ENCODE peak calls at places on chromosomes 6 and 20, in six cellular contexts. Y is neuronal stem cell, L is H9, H is IMR-90, D is trophoblast cell, U is H1. J is an unnamed sample.

GRCh38 chr6:72720464-72720863 is 98.6 kb downstream of the KCNQ5 start:
- DNase-seq in L (no peak), D (no peak), U (no peak), Y (no peak), H (peak; percentile 64), J (no peak)

GRCh38 chr6:55632953-55633352 is 54.0 kb upstream of the HMGCLL1 start:
- DNase-seq in H (peak; percentile 11), L (no peak), Y (no peak), D (no peak), U (no peak), J (no peak)

GRCh38 chr6:2839195-2839981 is 2.3 kb downstream of the SERPINB1 start:
- DNase-seq in L (no peak), Y (no peak), D (no peak), H (peak; percentile 83), U (no peak), J (peak; percentile 49)

GRCh38 chr6:34325618-34326017 is 66.9 kb downstream of the NUDT3 start:
- DNase-seq in D (no peak), Y (no peak), U (no peak), H (no peak), L (no peak), J (no peak)

GRCh38 chr6:53646606-53647005 is 18.9 kb downstream of the KLHL31 start:
- DNase-seq in U (no peak), H (no peak), D (no peak), L (no peak), Y (no peak), J (no peak)

GRCh38 chr20:56683077-56683865 is 54.2 kb downstream of the TFAP2C start:
- DNase-seq in H (no peak), U (no peak), L (no peak), D (peak; percentile 78), Y (no peak), J (no peak)

GRCh38 chr6:156021746-156022396 is 566.2 kb upstream of the NOX3 start:
- DNase-seq in Y (no peak), D (no peak), U (no peak), H (peak; percentile 86), L (no peak), J (peak; percentile 84)

GRCh38 chr6:22325481-22325880 is 28.6 kb upstream of the PRL start:
- DNase-seq in H (no peak), U (no peak), Y (no peak), D (no peak), L (no peak), J (no peak)

GRCh38 chr6:138833819-138834539 is 38.1 kb downstream of the ECT2L start:
- DNase-seq in U (no peak), H (no peak), Y (no peak), L (no peak), D (no peak), J (no peak)

GRCh38 chr6:170153436-170154319 is 137.2 kb downstream of the DLL1 start:
- DNase-seq in H (no peak), L (peak; percentile 63), D (no peak), U (no peak), Y (no peak), J (no peak)

GRCh38 chr20:64079273-64080012 is at the start of gene RGS19:
- DNase-seq in Y (peak; percentile 77), U (peak; percentile 86), H (peak; percentile 64), D (no peak), L (peak; percentile 68), J (no peak)

GRCh38 chr6:35083507-35083906 is 57.6 kb downstream of the TCP11 start:
- DNase-seq in H (no peak), U (no peak), L (no peak), Y (no peak), D (no peak), J (no peak)

GRCh38 chr6:2531426-2532208 is 219.1 kb downstream of the MYLK4 start:
- DNase-seq in L (no peak), U (no peak), D (no peak), Y (no peak), H (peak; percentile 94), J (peak; percentile 22)

GRCh38 chr6:31401403-31401802 is 2.0 kb upstream of the MICA start:
- DNase-seq in U (no peak), Y (no peak), L (no peak), D (peak; percentile 20), H (peak; percentile 81), J (peak; percentile 89)

GRCh38 chr20:25622450-25623224 is 1.2 kb downstream of the NANP start:
- DNase-seq in U (no peak), D (peak; percentile 22), Y (no peak), L (no peak), H (peak; percentile 7), J (no peak)

GRCh38 chr20:3759884-3760283 is 7.7 kb downstream of the ADISSP start:
- DNase-seq in L (no peak), D (no peak), Y (no peak), U (no peak), H (no peak), J (no peak)
- H3K23ac ChIP-seq in L (no peak overlapping the region), D (no peak overlapping the region), Y (peak overlapping the region; percentile 92), U (no peak overlapping the region), H (no peak overlapping the region), J (no peak overlapping the region)

GRCh38 chr6:167651251-167652041 is 175.3 kb upstream of the AFDN start:
- DNase-seq in U (no peak), L (no peak), Y (no peak), H (no peak), D (no peak), J (no peak)

GRCh38 chr6:167652701-167653095 is 174.0 kb upstream of the AFDN start:
- DNase-seq in L (peak; percentile 50), Y (no peak), H (no peak), D (no peak), U (no peak), J (no peak)

GRCh38 chr6:167653561-167653960 is 173.2 kb upstream of the AFDN start:
- DNase-seq in U (no peak), H (no peak), D (no peak), Y (no peak), L (no peak), J (no peak)

GRCh38 chr6:167650730-167651129 is 176.0 kb upstream of the AFDN start:
- DNase-seq in Y (no peak), D (no peak), H (no peak), U (no peak), L (no peak), J (no peak)

DNA sequence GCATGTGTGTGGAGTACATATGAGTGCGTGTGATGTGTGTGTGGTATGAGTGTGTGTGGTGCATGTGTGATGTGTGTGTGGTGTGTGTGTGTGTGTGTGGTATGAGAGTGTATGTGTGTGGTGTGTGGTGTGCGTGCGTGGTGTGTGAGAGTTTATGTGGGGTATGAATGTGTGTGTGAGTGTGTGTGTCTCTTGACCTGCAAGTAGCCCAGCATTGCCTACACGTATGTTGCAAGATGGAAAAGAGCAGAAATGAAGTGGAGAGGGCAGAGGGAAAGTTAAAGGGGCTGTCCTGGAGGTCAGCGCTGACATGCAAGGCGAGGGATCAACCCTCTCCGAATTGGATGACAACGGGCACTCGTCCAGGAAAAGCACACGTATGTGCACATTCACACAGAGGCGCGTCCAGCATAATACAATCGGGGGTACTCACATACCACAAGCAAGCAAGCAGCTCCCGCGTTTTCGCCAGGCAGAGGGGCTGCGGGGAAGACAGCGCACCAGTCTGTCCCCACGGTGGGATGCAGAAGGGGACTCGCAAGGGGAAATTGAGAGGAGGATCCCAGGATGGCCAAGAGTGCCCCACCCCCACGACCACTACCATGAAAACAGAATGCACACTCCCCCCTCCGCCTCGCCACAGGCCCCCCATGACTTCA is 174.5 kb upstream of the AFDN start:
- DNase-seq in D (no peak), H (no peak), Y (no peak), U (no peak), L (no peak), J (no peak)
- H3K14ac ChIP-seq in D (no peak overlapping the region), H (no peak overlapping the region), Y (peak overlapping the region; percentile 5), U (peak overlapping the region; percentile 100), L (no peak overlapping the region), J (peak overlapping the region; percentile 66)

DNA sequence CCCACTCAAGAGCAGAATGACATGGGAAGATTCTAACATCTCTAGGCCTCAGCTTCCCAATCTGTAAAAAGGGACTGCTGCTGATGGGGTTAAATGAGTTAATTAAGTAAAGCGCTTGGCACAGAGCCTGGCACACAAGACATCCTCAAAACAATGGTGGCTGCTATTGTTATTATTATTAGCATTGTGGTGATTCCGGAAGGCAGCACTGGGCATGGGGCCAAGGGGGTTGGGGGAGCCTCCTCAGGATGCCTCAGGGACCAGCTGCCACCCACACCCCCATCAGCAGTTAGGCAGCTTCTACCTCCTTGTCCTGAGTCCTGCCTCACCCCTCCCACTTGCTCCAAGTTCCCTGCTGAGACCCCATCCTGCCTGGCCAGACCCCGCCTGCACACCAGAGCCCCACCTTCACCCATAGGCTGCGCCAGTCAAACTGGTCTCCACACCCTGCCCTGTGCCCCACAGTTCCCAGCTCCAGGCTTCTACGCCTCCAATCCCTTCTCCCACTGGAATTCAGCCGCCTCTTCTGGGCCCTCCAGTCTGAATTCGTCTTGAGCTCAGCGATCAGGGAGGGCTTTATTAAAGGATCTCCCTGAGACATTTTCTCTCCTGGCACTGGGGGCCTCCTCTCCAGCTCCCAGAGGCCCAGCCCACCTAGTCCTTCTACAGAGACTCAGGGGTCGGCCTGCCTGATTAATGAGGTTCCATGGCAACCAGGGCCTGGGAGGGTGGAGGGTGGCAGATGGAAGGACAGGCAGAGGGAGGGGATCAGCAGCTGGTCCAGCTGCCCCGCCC is 1.5 kb downstream of the E2F1 start:
- DNase-seq in L (peak; percentile 72), H (no peak), D (no peak), Y (no peak), U (no peak), J (no peak)
- H2AFZ ChIP-seq in L (no peak overlapping the region), H (peak overlapping the region; percentile 88), D (no peak overlapping the region), Y (peak overlapping the region; percentile 78), U (no peak overlapping the region), J (peak overlapping the region; percentile 66)

GRCh38 chr20:35952480-35953410 is 1.6 kb downstream of the SCAND1 start:
- DNase-seq in H (peak; percentile 66), D (no peak), Y (no peak), L (no peak), U (no peak), J (peak; percentile 58)

GRCh38 chr20:35956616-35957015 is 2.3 kb upstream of the SCAND1 start:
- DNase-seq in H (no peak), Y (no peak), D (no peak), L (no peak), U (no peak), J (no peak)

GRCh38 chr20:35954200-35954906 is at the start of gene SCAND1:
- DNase-seq in D (peak; percentile 99), U (peak; percentile 95), L (peak; percentile 98), H (peak; percentile 95), Y (peak; percentile 97), J (peak; percentile 96)

GRCh38 chr20:35954907-35955251 is 577 bp upstream of the SCAND1 start:
- DNase-seq in U (no peak), Y (no peak), D (peak; percentile 23), H (peak; percentile 43), L (no peak), J (peak; percentile 68)

DNA sequence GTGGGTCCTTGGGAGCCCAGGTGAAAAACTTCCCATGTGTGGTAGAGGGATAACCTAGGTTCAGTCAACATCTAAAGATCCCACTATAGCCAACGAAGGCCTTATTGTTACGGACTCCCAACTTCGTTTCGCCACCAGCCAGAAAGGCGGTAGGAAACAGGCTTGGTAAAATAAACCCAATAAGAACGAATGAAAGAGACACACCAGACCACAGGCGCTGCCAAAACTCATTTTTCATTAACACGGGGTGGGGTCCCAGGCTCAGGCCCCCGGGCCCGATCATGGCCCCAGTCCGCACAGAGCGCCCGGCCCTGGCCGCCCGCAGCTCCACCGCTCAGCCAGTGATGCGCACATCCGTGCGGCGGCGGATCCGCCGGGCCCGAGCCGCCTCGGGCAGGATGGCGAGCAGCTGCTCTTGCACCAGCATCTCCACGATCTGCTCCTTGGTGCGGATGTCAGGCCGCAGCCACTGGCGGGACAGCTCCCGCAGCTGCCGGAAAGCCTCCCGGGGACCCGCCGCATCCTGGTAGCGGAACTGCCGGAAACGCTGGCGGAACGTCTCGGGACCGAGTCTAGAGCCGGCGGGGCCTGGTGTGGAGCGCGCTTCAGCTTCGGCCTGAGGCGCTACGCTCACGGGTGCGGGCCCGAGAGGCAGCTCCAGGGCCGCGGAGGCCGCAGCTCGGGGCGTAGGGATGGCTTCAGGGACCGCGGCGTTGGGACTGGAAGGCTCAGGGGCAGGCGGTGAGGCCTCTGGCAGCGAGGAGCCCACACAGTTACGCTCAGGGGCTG is 697 bp downstream of the SCAND1 start:
- DNase-seq in L (peak; percentile 36), Y (no peak), D (peak; percentile 56), U (peak; percentile 63), H (peak; percentile 28), J (no peak)
- H3K23ac ChIP-seq in L (no peak overlapping the region), Y (peak overlapping the region; percentile 99), D (peak overlapping the region; percentile 2), U (no peak overlapping the region), H (peak overlapping the region; percentile 37), J (no peak overlapping the region)

J was measured in mesenchymal stem cell.